ENCODE peak calls at places on chromosomes 11 and 22, in seven cellular contexts. One of them, this sample, is unnamed.
A peak's percentile ranks its signal among the peaks of the same experiment; 100 is the strongest.

GRCh38 chr11:6404341-6405038 is 14.2 kb downstream of the SMPD1 start:
- DNase-seq in transverse colon: no peak
- DNase-seq in CD4-positive, alpha-beta memory T cell: peak; percentile 39
- DNase-seq in activated CD4-positive, alpha-beta T cell treated with anti-CD3 and anti-CD28 coated beads for 4 hours: no peak
- DNase-seq in AG10803: peak; percentile 61
- DNase-seq in lower leg skin: no peak
- DNase-seq in activated CD8-positive, alpha-beta memory T cell treated with anti-CD3 and anti-CD28 coated beads, Interleukin-2, amount 50 U/mL, for 4 hours: no peak
- DNase-seq in this sample: no peak

GRCh38 chr22:18081416-18081815 is 3.6 kb downstream of the PEX26 start:
- DNase-seq in transverse colon: no peak
- DNase-seq in CD4-positive, alpha-beta memory T cell: no peak
- DNase-seq in activated CD4-positive, alpha-beta T cell treated with anti-CD3 and anti-CD28 coated beads for 4 hours: no peak
- DNase-seq in AG10803: no peak
- DNase-seq in lower leg skin: no peak
- DNase-seq in activated CD8-positive, alpha-beta memory T cell treated with anti-CD3 and anti-CD28 coated beads, Interleukin-2, amount 50 U/mL, for 4 hours: no peak
- DNase-seq in this sample: no peak

GRCh38 chr22:22855617-22856308 is 31.9 kb upstream of the IGLL5 start:
- DNase-seq in transverse colon: peak; percentile 48
- DNase-seq in CD4-positive, alpha-beta memory T cell: peak; percentile 19
- DNase-seq in activated CD4-positive, alpha-beta T cell treated with anti-CD3 and anti-CD28 coated beads for 4 hours: no peak
- DNase-seq in AG10803: no peak
- DNase-seq in lower leg skin: no peak
- DNase-seq in activated CD8-positive, alpha-beta memory T cell treated with anti-CD3 and anti-CD28 coated beads, Interleukin-2, amount 50 U/mL, for 4 hours: peak; percentile 31
- DNase-seq in this sample: no peak

GRCh38 chr11:111851636-111852035 is 19.7 kb downstream of the ALG9 start:
- DNase-seq in transverse colon: no peak
- DNase-seq in CD4-positive, alpha-beta memory T cell: no peak
- DNase-seq in activated CD4-positive, alpha-beta T cell treated with anti-CD3 and anti-CD28 coated beads for 4 hours: no peak
- DNase-seq in AG10803: peak; percentile 37
- DNase-seq in lower leg skin: no peak
- DNase-seq in activated CD8-positive, alpha-beta memory T cell treated with anti-CD3 and anti-CD28 coated beads, Interleukin-2, amount 50 U/mL, for 4 hours: no peak
- DNase-seq in this sample: no peak

GRCh38 chr22:42645341-42645937 is 3.8 kb downstream of the CYB5R3 start:
- DNase-seq in transverse colon: no peak
- DNase-seq in CD4-positive, alpha-beta memory T cell: no peak
- DNase-seq in activated CD4-positive, alpha-beta T cell treated with anti-CD3 and anti-CD28 coated beads for 4 hours: no peak
- DNase-seq in AG10803: no peak
- DNase-seq in lower leg skin: no peak
- DNase-seq in activated CD8-positive, alpha-beta memory T cell treated with anti-CD3 and anti-CD28 coated beads, Interleukin-2, amount 50 U/mL, for 4 hours: no peak
- DNase-seq in this sample: no peak

GRCh38 chr11:29333993-29334780 is 682.6 kb downstream of the KCNA4 start:
- DNase-seq in transverse colon: no peak
- DNase-seq in CD4-positive, alpha-beta memory T cell: no peak
- DNase-seq in activated CD4-positive, alpha-beta T cell treated with anti-CD3 and anti-CD28 coated beads for 4 hours: no peak
- DNase-seq in AG10803: peak; percentile 74
- DNase-seq in lower leg skin: no peak
- DNase-seq in activated CD8-positive, alpha-beta memory T cell treated with anti-CD3 and anti-CD28 coated beads, Interleukin-2, amount 50 U/mL, for 4 hours: no peak
- DNase-seq in this sample: no peak

GRCh38 chr11:131802416-131802815 is 432.0 kb downstream of the NTM start:
- DNase-seq in transverse colon: no peak
- DNase-seq in CD4-positive, alpha-beta memory T cell: no peak
- DNase-seq in activated CD4-positive, alpha-beta T cell treated with anti-CD3 and anti-CD28 coated beads for 4 hours: no peak
- DNase-seq in AG10803: no peak
- DNase-seq in lower leg skin: no peak
- DNase-seq in activated CD8-positive, alpha-beta memory T cell treated with anti-CD3 and anti-CD28 coated beads, Interleukin-2, amount 50 U/mL, for 4 hours: no peak
- DNase-seq in this sample: no peak

GRCh38 chr11:130947889-130948288 is 31.6 kb upstream of the SNX19 start:
- DNase-seq in transverse colon: no peak
- DNase-seq in CD4-positive, alpha-beta memory T cell: no peak
- DNase-seq in activated CD4-positive, alpha-beta T cell treated with anti-CD3 and anti-CD28 coated beads for 4 hours: no peak
- DNase-seq in AG10803: no peak
- DNase-seq in lower leg skin: no peak
- DNase-seq in activated CD8-positive, alpha-beta memory T cell treated with anti-CD3 and anti-CD28 coated beads, Interleukin-2, amount 50 U/mL, for 4 hours: no peak
- DNase-seq in this sample: no peak

GRCh38 chr22:50485221-50486131 is 1.2 kb upstream of the MIOX start:
- DNase-seq in transverse colon: no peak
- DNase-seq in CD4-positive, alpha-beta memory T cell: no peak
- DNase-seq in activated CD4-positive, alpha-beta T cell treated with anti-CD3 and anti-CD28 coated beads for 4 hours: no peak
- DNase-seq in AG10803: peak; percentile 22
- DNase-seq in lower leg skin: no peak
- DNase-seq in activated CD8-positive, alpha-beta memory T cell treated with anti-CD3 and anti-CD28 coated beads, Interleukin-2, amount 50 U/mL, for 4 hours: no peak
- DNase-seq in this sample: peak; percentile 95

GRCh38 chr11:1039481-1040427 is 3.2 kb upstream of the MUC6 start:
- DNase-seq in transverse colon: no peak
- DNase-seq in CD4-positive, alpha-beta memory T cell: no peak
- DNase-seq in activated CD4-positive, alpha-beta T cell treated with anti-CD3 and anti-CD28 coated beads for 4 hours: no peak
- DNase-seq in AG10803: no peak
- DNase-seq in lower leg skin: no peak
- DNase-seq in activated CD8-positive, alpha-beta memory T cell treated with anti-CD3 and anti-CD28 coated beads, Interleukin-2, amount 50 U/mL, for 4 hours: no peak
- DNase-seq in this sample: peak; percentile 75

GRCh38 chr11:10881892-10882291 is 24.0 kb upstream of the ZBED5 start:
- DNase-seq in transverse colon: no peak
- DNase-seq in CD4-positive, alpha-beta memory T cell: no peak
- DNase-seq in activated CD4-positive, alpha-beta T cell treated with anti-CD3 and anti-CD28 coated beads for 4 hours: no peak
- DNase-seq in AG10803: no peak
- DNase-seq in lower leg skin: no peak
- DNase-seq in activated CD8-positive, alpha-beta memory T cell treated with anti-CD3 and anti-CD28 coated beads, Interleukin-2, amount 50 U/mL, for 4 hours: no peak
- DNase-seq in this sample: no peak

GRCh38 chr11:69821511-69822040 is 2.4 kb upstream of the FGF3 start:
- DNase-seq in transverse colon: no peak
- DNase-seq in CD4-positive, alpha-beta memory T cell: no peak
- DNase-seq in activated CD4-positive, alpha-beta T cell treated with anti-CD3 and anti-CD28 coated beads for 4 hours: no peak
- DNase-seq in AG10803: no peak
- DNase-seq in lower leg skin: no peak
- DNase-seq in activated CD8-positive, alpha-beta memory T cell treated with anti-CD3 and anti-CD28 coated beads, Interleukin-2, amount 50 U/mL, for 4 hours: no peak
- DNase-seq in this sample: no peak

GRCh38 chr11:66603072-66603471 is 10.1 kb downstream of the CCS start:
- DNase-seq in transverse colon: no peak
- DNase-seq in CD4-positive, alpha-beta memory T cell: no peak
- DNase-seq in activated CD4-positive, alpha-beta T cell treated with anti-CD3 and anti-CD28 coated beads for 4 hours: no peak
- DNase-seq in AG10803: no peak
- DNase-seq in lower leg skin: no peak
- DNase-seq in activated CD8-positive, alpha-beta memory T cell treated with anti-CD3 and anti-CD28 coated beads, Interleukin-2, amount 50 U/mL, for 4 hours: no peak
- DNase-seq in this sample: no peak

GRCh38 chr11:2768471-2769408 is 68.9 kb upstream of the KCNQ1OT1 start:
- DNase-seq in transverse colon: no peak
- DNase-seq in CD4-positive, alpha-beta memory T cell: no peak
- DNase-seq in activated CD4-positive, alpha-beta T cell treated with anti-CD3 and anti-CD28 coated beads for 4 hours: no peak
- DNase-seq in AG10803: peak; percentile 55
- DNase-seq in lower leg skin: peak; percentile 11
- DNase-seq in activated CD8-positive, alpha-beta memory T cell treated with anti-CD3 and anti-CD28 coated beads, Interleukin-2, amount 50 U/mL, for 4 hours: no peak
- DNase-seq in this sample: peak; percentile 9

GRCh38 chr22:44363214-44363979 is 50.6 kb upstream of the SHISAL1 start:
- DNase-seq in transverse colon: peak; percentile 80
- DNase-seq in CD4-positive, alpha-beta memory T cell: no peak
- DNase-seq in activated CD4-positive, alpha-beta T cell treated with anti-CD3 and anti-CD28 coated beads for 4 hours: no peak
- DNase-seq in AG10803: peak; percentile 98
- DNase-seq in lower leg skin: peak; percentile 59
- DNase-seq in activated CD8-positive, alpha-beta memory T cell treated with anti-CD3 and anti-CD28 coated beads, Interleukin-2, amount 50 U/mL, for 4 hours: no peak
- DNase-seq in this sample: peak; percentile 71

GRCh38 chr11:120115272-120116000 is 22.5 kb downstream of the TRIM29 start:
- DNase-seq in transverse colon: no peak
- DNase-seq in CD4-positive, alpha-beta memory T cell: no peak
- DNase-seq in activated CD4-positive, alpha-beta T cell treated with anti-CD3 and anti-CD28 coated beads for 4 hours: no peak
- DNase-seq in AG10803: no peak
- DNase-seq in lower leg skin: peak; percentile 18
- DNase-seq in activated CD8-positive, alpha-beta memory T cell treated with anti-CD3 and anti-CD28 coated beads, Interleukin-2, amount 50 U/mL, for 4 hours: no peak
- DNase-seq in this sample: no peak

GRCh38 chr11:86623736-86624135 is 48.7 kb downstream of the ME3 start:
- DNase-seq in transverse colon: no peak
- DNase-seq in CD4-positive, alpha-beta memory T cell: no peak
- DNase-seq in activated CD4-positive, alpha-beta T cell treated with anti-CD3 and anti-CD28 coated beads for 4 hours: no peak
- DNase-seq in AG10803: no peak
- DNase-seq in lower leg skin: no peak
- DNase-seq in activated CD8-positive, alpha-beta memory T cell treated with anti-CD3 and anti-CD28 coated beads, Interleukin-2, amount 50 U/mL, for 4 hours: no peak
- DNase-seq in this sample: no peak

GRCh38 chr22:28250036-28250695 is 331.1 kb upstream of the PITPNB start:
- DNase-seq in transverse colon: no peak
- DNase-seq in CD4-positive, alpha-beta memory T cell: no peak
- DNase-seq in activated CD4-positive, alpha-beta T cell treated with anti-CD3 and anti-CD28 coated beads for 4 hours: no peak
- DNase-seq in AG10803: no peak
- DNase-seq in lower leg skin: no peak
- DNase-seq in activated CD8-positive, alpha-beta memory T cell treated with anti-CD3 and anti-CD28 coated beads, Interleukin-2, amount 50 U/mL, for 4 hours: no peak
- DNase-seq in this sample: no peak

GRCh38 chr22:30411780-30412179 is 13.8 kb upstream of the MTFP1 start:
- DNase-seq in transverse colon: no peak
- DNase-seq in CD4-positive, alpha-beta memory T cell: no peak
- DNase-seq in activated CD4-positive, alpha-beta T cell treated with anti-CD3 and anti-CD28 coated beads for 4 hours: no peak
- DNase-seq in AG10803: no peak
- DNase-seq in lower leg skin: no peak
- DNase-seq in activated CD8-positive, alpha-beta memory T cell treated with anti-CD3 and anti-CD28 coated beads, Interleukin-2, amount 50 U/mL, for 4 hours: no peak
- DNase-seq in this sample: no peak

GRCh38 chr11:14537134-14537599 is 17.0 kb upstream of the PSMA1 start:
- DNase-seq in transverse colon: peak; percentile 32
- DNase-seq in CD4-positive, alpha-beta memory T cell: peak; percentile 68
- DNase-seq in activated CD4-positive, alpha-beta T cell treated with anti-CD3 and anti-CD28 coated beads for 4 hours: peak; percentile 31
- DNase-seq in AG10803: peak; percentile 8
- DNase-seq in lower leg skin: no peak
- DNase-seq in activated CD8-positive, alpha-beta memory T cell treated with anti-CD3 and anti-CD28 coated beads, Interleukin-2, amount 50 U/mL, for 4 hours: peak; percentile 42
- DNase-seq in this sample: peak; percentile 26

This sample was measured in pancreas.